ENCODE peak calls at places on chromosomes 5 and 9, in six cellular contexts. One of them, this sample, is unnamed.

GRCh38 chr9:131598121-131598520 is 52.8 kb downstream of the PRRT1B start:
- DNase-seq in hepatocyte: no peak
- DNase-seq in ureter: no peak
- DNase-seq in NCI-H1092: no peak
- DNase-seq in HuH-7.5: no peak
- DNase-seq in NCI-H2171: no peak
- DNase-seq in this sample: no peak

GRCh38 chr5:160105686-160106085 is 13.6 kb downstream of the PWWP2A start:
- DNase-seq in hepatocyte: no peak
- DNase-seq in ureter: no peak
- DNase-seq in NCI-H1092: no peak
- DNase-seq in HuH-7.5: no peak
- DNase-seq in NCI-H2171: no peak
- DNase-seq in this sample: no peak

GRCh38 chr5:36049949-36050348 is 16.7 kb downstream of the UGT3A2 start:
- DNase-seq in hepatocyte: no peak
- DNase-seq in ureter: no peak
- DNase-seq in NCI-H1092: no peak
- DNase-seq in HuH-7.5: no peak
- DNase-seq in NCI-H2171: no peak
- DNase-seq in this sample: no peak

GRCh38 chr5:172688735-172689572 is 47.9 kb downstream of the NEURL1B start:
- DNase-seq in hepatocyte: peak
- DNase-seq in ureter: peak
- DNase-seq in NCI-H1092: no peak
- DNase-seq in HuH-7.5: no peak
- DNase-seq in NCI-H2171: no peak
- DNase-seq in this sample: no peak

GRCh38 chr9:129669141-129669718 is 3.8 kb downstream of the PRRX2 start:
- DNase-seq in hepatocyte: no peak
- DNase-seq in ureter: no peak
- DNase-seq in NCI-H1092: no peak
- DNase-seq in HuH-7.5: no peak
- DNase-seq in NCI-H2171: no peak
- DNase-seq in this sample: no peak

GRCh38 chr5:119286516-119287488 is 69.0 kb upstream of the TNFAIP8 start:
- DNase-seq in hepatocyte: no peak
- DNase-seq in ureter: no peak
- DNase-seq in NCI-H1092: no peak
- DNase-seq in HuH-7.5: no peak
- DNase-seq in NCI-H2171: no peak
- DNase-seq in this sample: no peak

GRCh38 chr5:170273968-170274710 is 23.4 kb downstream of the LCP2 start:
- DNase-seq in hepatocyte: peak
- DNase-seq in ureter: no peak
- DNase-seq in NCI-H1092: peak
- DNase-seq in HuH-7.5: no peak
- DNase-seq in NCI-H2171: no peak
- DNase-seq in this sample: no peak

GRCh38 chr9:88300556-88300955 is 87.7 kb upstream of the SPIN1 start:
- DNase-seq in hepatocyte: no peak
- DNase-seq in ureter: no peak
- DNase-seq in NCI-H1092: no peak
- DNase-seq in HuH-7.5: no peak
- DNase-seq in NCI-H2171: no peak
- DNase-seq in this sample: no peak

GRCh38 chr5:163456029-163456589 is 3.8 kb downstream of the NUDCD2 start:
- DNase-seq in hepatocyte: no peak
- DNase-seq in ureter: no peak
- DNase-seq in NCI-H1092: no peak
- DNase-seq in HuH-7.5: no peak
- DNase-seq in NCI-H2171: no peak
- DNase-seq in this sample: no peak

GRCh38 chr9:134883040-134883782 is 2.6 kb downstream of the FCN2 start:
- DNase-seq in hepatocyte: no peak
- DNase-seq in ureter: no peak
- DNase-seq in NCI-H1092: no peak
- DNase-seq in HuH-7.5: no peak
- DNase-seq in NCI-H2171: no peak
- DNase-seq in this sample: no peak

GRCh38 chr5:152331718-152332117 is 73.4 kb downstream of the NMUR2 start:
- DNase-seq in hepatocyte: no peak
- DNase-seq in ureter: no peak
- DNase-seq in NCI-H1092: no peak
- DNase-seq in HuH-7.5: no peak
- DNase-seq in NCI-H2171: no peak
- DNase-seq in this sample: no peak

GRCh38 chr5:72908666-72909065 is 47.2 kb upstream of the FCHO2 start:
- DNase-seq in hepatocyte: no peak
- DNase-seq in ureter: no peak
- DNase-seq in NCI-H1092: no peak
- DNase-seq in HuH-7.5: no peak
- DNase-seq in NCI-H2171: no peak
- DNase-seq in this sample: no peak

GRCh38 chr9:106059886-106060285 is 365.5 kb downstream of the TMEM38B start:
- DNase-seq in hepatocyte: no peak
- DNase-seq in ureter: no peak
- DNase-seq in NCI-H1092: no peak
- DNase-seq in HuH-7.5: no peak
- DNase-seq in NCI-H2171: peak
- DNase-seq in this sample: no peak

GRCh38 chr5:61575103-61575502 is 243.0 kb downstream of the ZSWIM6 start:
- DNase-seq in hepatocyte: peak
- DNase-seq in ureter: no peak
- DNase-seq in NCI-H1092: no peak
- DNase-seq in HuH-7.5: no peak
- DNase-seq in NCI-H2171: peak
- DNase-seq in this sample: no peak

GRCh38 chr5:157306690-157307089 is 40.8 kb downstream of the CYFIP2 start:
- DNase-seq in hepatocyte: no peak
- DNase-seq in ureter: no peak
- DNase-seq in NCI-H1092: no peak
- DNase-seq in HuH-7.5: no peak
- DNase-seq in NCI-H2171: no peak
- DNase-seq in this sample: no peak

GRCh38 chr5:66232701-66233100 is 88.6 kb downstream of the SREK1 start:
- DNase-seq in hepatocyte: no peak
- DNase-seq in ureter: no peak
- DNase-seq in NCI-H1092: no peak
- DNase-seq in HuH-7.5: no peak
- DNase-seq in NCI-H2171: no peak
- DNase-seq in this sample: no peak

GRCh38 chr5:157252741-157253465 is 13.0 kb upstream of the CYFIP2 start:
- DNase-seq in hepatocyte: no peak
- DNase-seq in ureter: no peak
- DNase-seq in NCI-H1092: no peak
- DNase-seq in HuH-7.5: no peak
- DNase-seq in NCI-H2171: no peak
- DNase-seq in this sample: no peak

GRCh38 chr5:176619203-176619568 is 9.2 kb upstream of the GPRIN1 start:
- DNase-seq in hepatocyte: peak
- DNase-seq in ureter: no peak
- DNase-seq in NCI-H1092: no peak
- DNase-seq in HuH-7.5: no peak
- DNase-seq in NCI-H2171: no peak
- DNase-seq in this sample: peak

GRCh38 chr5:89236900-89237299 is 353.9 kb upstream of the MEF2C start:
- DNase-seq in hepatocyte: no peak
- DNase-seq in ureter: no peak
- DNase-seq in NCI-H1092: no peak
- DNase-seq in HuH-7.5: no peak
- DNase-seq in NCI-H2171: no peak
- DNase-seq in this sample: no peak

GRCh38 chr5:177557041-177557647 is 2.8 kb upstream of the FAM193B start:
- DNase-seq in hepatocyte: peak
- DNase-seq in ureter: no peak
- DNase-seq in NCI-H1092: no peak
- DNase-seq in HuH-7.5: peak
- DNase-seq in NCI-H2171: no peak
- DNase-seq in this sample: no peak

This sample was measured in type B pancreatic cell.